ENCODE peak calls at places on chromosome X, in six cellular contexts. F is HEK293T, R is GM12878, J is A549, I is IMR-90, B is K562. K is an unnamed sample.

GRCh38 chrX:123964155-123964554 is 2.6 kb downstream of the STAG2 start:
- DNase-seq in F (no peak), R (no peak), J (no peak), I (peak), B (no peak), K (no peak)

GRCh38 chrX:68929332-68930150 is 100.7 kb downstream of the EFNB1 start:
- DNase-seq in F (no peak), R (no peak), J (no peak), I (peak), B (no peak), K (no peak)

GRCh38 chrX:38999967-39000745 is 198.9 kb downstream of the MID1IP1 start:
- DNase-seq in F (no peak), R (no peak), J (no peak), I (peak), B (no peak), K (no peak)

GRCh38 chrX:85569096-85569495 is 189.6 kb upstream of the POF1B start:
- DNase-seq in F (no peak), R (no peak), J (no peak), I (no peak), B (no peak), K (no peak)

GRCh38 chrX:13937370-13938052 is 92.2 kb downstream of the GEMIN8 start:
- DNase-seq in F (peak), R (no peak), J (no peak), I (peak), B (no peak), K (no peak)

GRCh38 chrX:38102240-38102639 is 95.9 kb downstream of the SYTL5 start:
- DNase-seq in F (no peak), R (no peak), J (no peak), I (no peak), B (peak), K (no peak)

GRCh38 chrX:19889582-19890342 is 2.4 kb upstream of the SH3KBP1 start:
- DNase-seq in F (no peak), R (peak), J (peak), I (peak), B (peak), K (peak)

GRCh38 chrX:13716905-13717304 is 17.5 kb downstream of the TRAPPC2 start:
- DNase-seq in F (no peak), R (no peak), J (no peak), I (no peak), B (no peak), K (no peak)

GRCh38 chrX:3244955-3245354 is 101.5 kb downstream of the MXRA5 start:
- DNase-seq in F (no peak), R (no peak), J (no peak), I (no peak), B (no peak), K (no peak)

GRCh38 chrX:123493857-123494256 is 239.0 kb downstream of the THOC2 start:
- DNase-seq in F (no peak), R (no peak), J (no peak), I (no peak), B (no peak), K (no peak)

GRCh38 chrX:44155126-44155525 is 181.9 kb upstream of the NDP start:
- DNase-seq in F (no peak), R (no peak), J (no peak), I (no peak), B (no peak), K (no peak)

GRCh38 chrX:136227074-136227473 is 24.1 kb downstream of the MAP7D3 start:
- DNase-seq in F (no peak), R (no peak), J (no peak), I (no peak), B (no peak), K (no peak)

GRCh38 chrX:97065066-97065465 is 181.4 kb downstream of the RPA4 start:
- DNase-seq in F (no peak), R (no peak), J (no peak), I (no peak), B (no peak), K (no peak)

GRCh38 chrX:18426004-18426320 is 554 bp downstream of the CDKL5 start:
- DNase-seq in F (peak), R (no peak), J (no peak), I (no peak), B (no peak), K (no peak)

GRCh38 chrX:39654183-39654925 is 443.4 kb downstream of the BCOR start:
- DNase-seq in F (no peak), R (no peak), J (no peak), I (no peak), B (no peak), K (no peak)

GRCh38 chrX:34810364-34810763 is 132.2 kb upstream of the FAM47B start:
- DNase-seq in F (no peak), R (no peak), J (no peak), I (peak), B (no peak), K (no peak)

GRCh38 chrX:151516538-151517187 is 46.8 kb upstream of the PASD1 start:
- DNase-seq in F (no peak), R (no peak), J (no peak), I (no peak), B (peak), K (no peak)

GRCh38 chrX:3286196-3286920 is 60.1 kb downstream of the MXRA5 start:
- DNase-seq in F (no peak), R (no peak), J (no peak), I (peak), B (no peak), K (no peak)

GRCh38 chrX:40420899-40421729 is 159.7 kb upstream of the ATP6AP2 start:
- DNase-seq in F (no peak), R (peak), J (no peak), I (no peak), B (peak), K (peak)

GRCh38 chrX:64152857-64153256 is 52.7 kb downstream of the AMER1 start:
- DNase-seq in F (no peak), R (no peak), J (no peak), I (no peak), B (no peak), K (peak)

GRCh38 chrX:147894332-147894870 is 17.3 kb upstream of the FMR1 start:
- DNase-seq in F (no peak), R (no peak), J (no peak), I (no peak), B (no peak), K (no peak)

GRCh38 chrX:43615677-43616076 is 40.4 kb upstream of the MAOA start:
- DNase-seq in F (no peak), R (no peak), J (no peak), I (no peak), B (no peak), K (no peak)

GRCh38 chrX:18410038-18410437 is 15.4 kb upstream of the CDKL5 start:
- DNase-seq in F (no peak), R (no peak), J (peak), I (peak), B (no peak), K (no peak)

GRCh38 chrX:68932611-68933010 is 103.8 kb downstream of the EFNB1 start:
- DNase-seq in F (no peak), R (no peak), J (no peak), I (no peak), B (no peak), K (no peak)

GRCh38 chrX:48720580-48721240 is 24.2 kb downstream of the SUV39H1 start:
- DNase-seq in F (no peak), R (no peak), J (no peak), I (no peak), B (no peak), K (no peak)

GRCh38 chrX:47202877-47203276 is 9.2 kb downstream of the UBA1 start:
- DNase-seq in F (no peak), R (no peak), J (no peak), I (no peak), B (no peak), K (no peak)

GRCh38 chrX:15242899-15243555 is 26.9 kb downstream of the ASB9 start:
- DNase-seq in F (peak), R (peak), J (peak), I (peak), B (peak), K (peak)

GRCh38 chrX:106874075-106874474 is 29.1 kb downstream of the RIPPLY1 start:
- DNase-seq in F (no peak), R (no peak), J (peak), I (peak), B (peak), K (peak)

GRCh38 chrX:67724359-67725110 is 180.7 kb downstream of the AR start:
- DNase-seq in F (no peak), R (no peak), J (no peak), I (no peak), B (no peak), K (no peak)

GRCh38 chrX:132955710-132956109 is 2.7 kb downstream of the HS6ST2 start:
- DNase-seq in F (no peak), R (no peak), J (no peak), I (no peak), B (no peak), K (no peak)

GRCh38 chrX:68018248-68019203 is 414.8 kb downstream of the OPHN1 start:
- DNase-seq in F (peak), R (no peak), J (no peak), I (peak), B (peak), K (peak)

GRCh38 chrX:114268643-114269042 is 315.2 kb upstream of the HTR2C start:
- DNase-seq in F (no peak), R (no peak), J (no peak), I (no peak), B (no peak), K (no peak)

GRCh38 chrX:15525664-15526416 is 25.2 kb downstream of the BMX start:
- DNase-seq in F (no peak), R (no peak), J (no peak), I (no peak), B (no peak), K (no peak)

GRCh38 chrX:12843668-12844279 is 23.1 kb upstream of the TLR7 start:
- DNase-seq in F (no peak), R (peak), J (no peak), I (no peak), B (no peak), K (peak)

GRCh38 chrX:30910124-30910860 is 21.2 kb upstream of the TAB3 start:
- DNase-seq in F (no peak), R (no peak), J (no peak), I (peak), B (peak), K (no peak)

GRCh38 chrX:13013353-13014110 is 30.9 kb downstream of the FAM9C start:
- DNase-seq in F (no peak), R (no peak), J (no peak), I (no peak), B (peak), K (no peak)

DNA sequence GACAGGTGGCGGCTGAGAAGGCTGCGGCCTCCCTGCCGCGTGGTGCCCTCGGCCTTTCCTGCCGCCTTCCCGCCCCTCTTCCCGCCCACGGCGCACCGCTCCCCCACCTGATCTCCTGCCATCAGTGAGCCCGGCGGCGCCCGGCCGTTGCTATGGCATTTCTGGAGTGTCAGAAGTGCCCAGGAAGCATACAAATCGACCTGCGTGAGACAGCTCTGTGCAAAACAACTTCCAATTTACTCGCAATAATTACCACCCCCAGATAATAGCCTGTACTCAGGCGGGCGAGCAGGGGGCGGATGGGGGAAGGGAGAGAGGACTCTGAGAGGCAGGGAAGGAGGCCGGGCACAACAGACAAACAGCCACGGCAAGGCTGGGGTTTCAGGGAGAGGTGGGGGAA is 16.6 kb upstream of the ERCC6L start:
- DNase-seq in F (no peak), R (no peak), J (no peak), I (no peak), B (no peak), K (no peak)
- TF ChIP-seq BHLHE40 in F (no peak), R (no peak), J (no peak), I (no peak), B (no peak), K (no peak)

DNA sequence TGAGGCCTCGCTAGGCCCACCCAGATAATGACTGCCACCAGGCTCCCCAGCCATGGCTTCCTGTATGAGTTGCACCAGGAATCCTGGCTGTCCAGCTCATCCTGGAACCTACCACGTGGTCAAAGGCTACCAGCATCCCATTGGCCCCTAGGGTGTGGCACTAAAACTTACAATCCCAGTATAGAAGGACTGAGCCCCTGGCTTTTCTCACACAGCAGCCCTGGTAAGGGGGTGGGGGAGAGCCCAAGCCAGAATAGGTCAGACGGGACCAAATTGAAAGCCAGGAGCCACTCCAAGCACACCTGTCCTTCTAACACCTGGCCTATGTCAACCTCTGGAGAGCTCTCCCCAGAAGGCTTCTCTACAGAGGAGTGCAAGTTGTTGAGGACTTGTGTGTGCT is 269.3 kb upstream of the AGTR2 start:
- DNase-seq in F (no peak), R (no peak), J (no peak), I (no peak), B (no peak), K (no peak)
- TF ChIP-seq BHLHE40 in F (no peak), R (no peak), J (no peak), I (no peak), B (no peak), K (no peak)

DNA sequence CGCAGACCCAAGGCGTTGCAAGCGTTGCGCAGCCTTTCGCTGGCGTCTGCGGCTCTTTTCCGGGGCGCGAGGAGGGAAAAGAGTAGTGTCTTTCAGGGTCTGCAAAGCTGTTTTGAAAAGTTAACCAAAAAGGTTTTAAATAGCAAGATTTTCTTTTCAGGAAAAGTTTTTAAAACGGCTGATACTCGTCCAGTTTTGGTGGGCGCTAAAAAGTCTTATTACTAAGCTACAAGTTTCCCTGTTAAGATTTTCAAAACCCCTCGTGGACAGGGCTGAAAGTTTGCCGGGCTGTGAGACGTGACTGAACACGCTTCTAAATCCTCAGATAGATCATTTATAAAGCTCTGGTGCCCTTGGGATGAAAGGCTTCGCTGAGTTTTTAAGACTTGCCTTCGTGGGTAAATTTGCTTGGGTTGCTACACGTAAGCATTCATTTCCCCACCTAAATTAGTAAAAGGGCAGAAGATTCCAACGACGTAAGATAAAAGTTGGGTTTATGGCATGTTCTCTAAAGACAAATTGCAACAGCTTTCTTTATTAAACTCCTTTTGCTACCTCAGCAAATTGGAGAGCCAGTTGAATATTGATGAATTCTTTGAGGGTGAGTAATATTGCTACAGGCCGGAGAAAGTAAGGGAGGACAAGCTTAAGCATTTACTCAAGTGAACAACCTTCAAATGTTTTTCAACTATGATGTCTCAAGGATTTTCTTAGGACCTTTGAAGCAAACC is 91.6 kb downstream of the HPRT1 start:
- DNase-seq in F (no peak), R (no peak), J (no peak), I (peak), B (no peak), K (no peak)
- TF ChIP-seq BHLHE40 in F (no peak), R (no peak), J (no peak), I (no peak), B (no peak), K (no peak)

DNA sequence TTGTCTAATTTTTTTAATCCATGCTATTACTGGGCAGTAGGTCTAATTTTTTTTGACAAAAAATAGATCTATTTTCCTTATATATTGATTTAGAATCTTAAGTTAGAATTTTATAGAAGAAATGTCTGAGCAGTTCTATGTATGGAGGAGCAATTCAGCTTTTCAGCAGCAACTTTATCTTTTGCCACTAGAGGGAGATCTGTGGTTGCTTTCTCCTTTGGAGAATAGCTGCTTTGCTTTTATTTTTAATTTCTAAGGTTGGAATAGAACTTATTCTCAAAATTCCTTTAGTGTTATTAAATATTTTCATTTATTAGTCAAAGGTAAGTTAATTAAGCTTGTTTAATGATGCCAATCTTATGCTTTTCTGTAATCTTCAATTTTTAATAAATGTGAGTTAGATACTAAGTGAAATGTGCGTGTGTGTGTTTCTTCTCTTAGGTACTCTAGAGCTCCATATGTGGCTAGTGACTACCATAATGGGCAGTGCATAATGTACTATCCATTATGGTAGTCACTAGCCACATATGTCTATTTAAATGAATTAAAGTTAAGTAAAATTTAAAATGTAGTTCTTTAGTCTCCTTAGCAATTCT is 29.3 kb downstream of the FAM199X start:
- DNase-seq in F (peak), R (no peak), J (peak), I (peak), B (peak), K (peak)
- TF ChIP-seq BHLHE40 in F (no peak), R (no peak), J (no peak), I (no peak), B (no peak), K (no peak)

GRCh38 chrX:1485033-1485432 is 32.3 kb upstream of the ASMTL start:
- DNase-seq in F (no peak), R (no peak), J (no peak), I (no peak), B (no peak), K (no peak)
- TF ChIP-seq BHLHE40 in F (no peak), R (no peak), J (no peak), I (no peak), B (no peak), K (no peak)

GRCh38 chrX:6384921-6385320 is 150.0 kb downstream of the VCX3A start:
- DNase-seq in F (no peak), R (no peak), J (no peak), I (no peak), B (no peak), K (no peak)

GRCh38 chrX:6383488-6383887 is 151.4 kb downstream of the VCX3A start:
- DNase-seq in F (no peak), R (no peak), J (no peak), I (no peak), B (no peak), K (no peak)

GRCh38 chrX:6382284-6382683 is 152.6 kb downstream of the VCX3A start:
- DNase-seq in F (no peak), R (no peak), J (no peak), I (no peak), B (no peak), K (no peak)

GRCh38 chrX:6384391-6384790 is 150.5 kb downstream of the VCX3A start:
- DNase-seq in F (no peak), R (no peak), J (no peak), I (no peak), B (no peak), K (no peak)

DNA sequence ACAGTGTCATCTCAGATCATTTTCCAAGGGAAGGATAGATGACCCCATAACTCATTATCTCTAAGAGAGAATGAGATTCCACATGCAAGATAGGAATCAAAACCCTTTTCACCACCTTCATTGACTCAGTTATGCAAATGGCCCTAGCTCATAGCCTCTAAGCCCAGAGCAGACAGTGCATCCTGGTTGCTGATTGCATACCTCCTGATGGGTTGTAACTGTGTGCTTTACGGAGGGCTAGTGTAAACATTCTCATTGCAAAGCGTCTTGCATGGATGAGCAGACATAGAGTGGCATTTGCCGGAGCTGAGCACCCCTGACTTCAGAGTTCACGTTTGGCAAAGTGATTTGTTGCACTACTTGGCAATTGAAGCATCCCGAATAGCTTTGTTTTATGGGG is 151.0 kb downstream of the VCX3A start:
- DNase-seq in F (no peak), R (no peak), J (no peak), I (no peak), B (no peak), K (no peak)
- TF ChIP-seq BHLHE40 in F (no peak), R (no peak), J (no peak), I (no peak), B (no peak), K (no peak)

K was measured in HepG2.